ENCODE peak calls at places on chromosomes 16 and 17, in four cellular contexts. One of them, this sample, is unnamed.

GRCh38 chr17:42613699-42614295 is 4.3 kb downstream of the TUBG1 start:
- DNase-seq in nucleus accumbens: no peak
- DNase-seq in skeletal muscle cell: no peak
- DNase-seq in A172: no peak
- DNase-seq in this sample: no peak

GRCh38 chr16:51151435-51151950 is 423 bp upstream of the SALL1 start:
- DNase-seq in nucleus accumbens: peak
- DNase-seq in skeletal muscle cell: peak
- DNase-seq in A172: peak
- DNase-seq in this sample: peak

GRCh38 chr17:27473190-27473747 is 17.0 kb downstream of the KSR1 start:
- DNase-seq in nucleus accumbens: no peak
- DNase-seq in skeletal muscle cell: no peak
- DNase-seq in A172: no peak
- DNase-seq in this sample: no peak

GRCh38 chr16:89410794-89411309 is 79.5 kb downstream of the ANKRD11 start:
- DNase-seq in nucleus accumbens: no peak
- DNase-seq in skeletal muscle cell: peak
- DNase-seq in A172: no peak
- DNase-seq in this sample: peak

GRCh38 chr16:72291121-72291520 is 119.2 kb upstream of the PMFBP1 start:
- DNase-seq in nucleus accumbens: no peak
- DNase-seq in skeletal muscle cell: no peak
- DNase-seq in A172: peak
- DNase-seq in this sample: no peak

GRCh38 chr17:31448467-31449077 is 57.1 kb downstream of the RAB11FIP4 start:
- DNase-seq in nucleus accumbens: no peak
- DNase-seq in skeletal muscle cell: no peak
- DNase-seq in A172: no peak
- DNase-seq in this sample: no peak

GRCh38 chr16:28061702-28062101 is 1.8 kb downstream of the GSG1L start:
- DNase-seq in nucleus accumbens: no peak
- DNase-seq in skeletal muscle cell: no peak
- DNase-seq in A172: no peak
- DNase-seq in this sample: no peak

GRCh38 chr17:45441536-45442310 is 9.1 kb upstream of the ARHGAP27 start:
- DNase-seq in nucleus accumbens: no peak
- DNase-seq in skeletal muscle cell: no peak
- DNase-seq in A172: no peak
- DNase-seq in this sample: no peak

GRCh38 chr17:13931752-13932477 is 137.4 kb upstream of the COX10 start:
- DNase-seq in nucleus accumbens: no peak
- DNase-seq in skeletal muscle cell: peak
- DNase-seq in A172: no peak
- DNase-seq in this sample: no peak

This sample was measured in hippocampal formation.